ENCODE peak calls at places on chromosomes 11 and 22, in six cellular contexts. Q is stimulated activated CD8-positive, alpha-beta memory T cell treated with anti-CD3 and anti-CD28 coated beads, Interleukin-15, amount 100 ng/mL, for 4 hours; I is mesenchymal stem cell; O is fibroblast of mammary gland; T is GM23338; G is fibroblast of gingiva. B is an unnamed sample.

GRCh38 chr22:40602231-40602630 is 34.3 kb downstream of the MRTFA start:
- DNase-seq in Q (no peak), I (no peak), O (peak; percentile 52), T (no peak), G (no peak), B (no peak)

GRCh38 chr11:118095493-118095892 is 8.7 kb upstream of the SMIM35 start:
- DNase-seq in Q (no peak), I (no peak), O (no peak), T (no peak), G (no peak), B (no peak)

GRCh38 chr11:35845860-35846259 is 98.0 kb upstream of the LDLRAD3 start:
- DNase-seq in Q (no peak), I (no peak), O (peak; percentile 25), T (no peak), G (no peak), B (no peak)

GRCh38 chr11:119448380-119448779 is 25.4 kb upstream of the THY1 start:
- DNase-seq in Q (no peak), I (no peak), O (no peak), T (no peak), G (no peak), B (no peak)

GRCh38 chr22:20464096-20464614 is 26.5 kb upstream of the SCARF2 start:
- DNase-seq in Q (no peak), I (no peak), O (no peak), T (no peak), G (no peak), B (peak; percentile 40)

GRCh38 chr11:102382384-102382783 is 35.4 kb downstream of the BIRC2 start:
- DNase-seq in Q (no peak), I (no peak), O (peak; percentile 13), T (no peak), G (no peak), B (no peak)

GRCh38 chr11:116244889-116245288 is 527.9 kb downstream of the BUD13 start:
- DNase-seq in Q (no peak), I (no peak), O (no peak), T (no peak), G (no peak), B (no peak)

GRCh38 chr11:32109138-32109537 is 18.3 kb downstream of the RCN1 start:
- DNase-seq in Q (no peak), I (peak; percentile 61), O (peak; percentile 34), T (no peak), G (peak; percentile 76), B (no peak)

GRCh38 chr11:12685229-12685628 is 11.0 kb downstream of the TEAD1 start:
- DNase-seq in Q (no peak), I (no peak), O (no peak), T (no peak), G (no peak), B (no peak)

GRCh38 chr11:17036666-17037658 is 22.7 kb upstream of the PLEKHA7 start:
- DNase-seq in Q (no peak), I (no peak), O (peak; percentile 5), T (peak; percentile 76), G (no peak), B (no peak)

GRCh38 chr11:8871283-8871775 is 39.7 kb upstream of the AKIP1 start:
- DNase-seq in Q (no peak), I (peak; percentile 97), O (peak; percentile 94), T (peak; percentile 84), G (peak; percentile 89), B (no peak)

GRCh38 chr11:40722179-40722795 is 737.2 kb downstream of the LRRC4C start:
- DNase-seq in Q (no peak), I (peak; percentile 21), O (peak; percentile 2), T (peak; percentile 78), G (no peak), B (no peak)

GRCh38 chr11:122071680-122072321 is 44.2 kb downstream of the BLID start:
- DNase-seq in Q (no peak), I (no peak), O (no peak), T (peak; percentile 12), G (no peak), B (no peak)

GRCh38 chr11:19161651-19162050 is 40.1 kb downstream of the CSRP3 start:
- DNase-seq in Q (no peak), I (no peak), O (no peak), T (no peak), G (no peak), B (no peak)

GRCh38 chr11:125373426-125374391 is 122.4 kb downstream of the FEZ1 start:
- DNase-seq in Q (no peak), I (no peak), O (no peak), T (no peak), G (no peak), B (no peak)